ENCODE peak calls at places on chromosomes 7 and 10, in five cellular contexts. P, K, W, F and H are unnamed samples.

GRCh38 chr10:114631678-114632417 is 26.2 kb downstream of the ABLIM1 start:
- DNase-seq in P (peak), K (peak), W (no peak), F (peak), H (peak)

GRCh38 chr7:154427527-154427926 is 375.3 kb downstream of the DPP6 start:
- DNase-seq in P (no peak), K (no peak), W (no peak), F (no peak), H (no peak)

GRCh38 chr7:123023126-123023525 is 27.6 kb upstream of the TAS2R16 start:
- DNase-seq in P (no peak), K (no peak), W (no peak), F (no peak), H (no peak)

GRCh38 chr7:125644113-125644512 is 714.5 kb upstream of the POT1 start:
- DNase-seq in P (no peak), K (no peak), W (no peak), F (peak), H (no peak)

GRCh38 chr7:1322240-1323110 is 89.8 kb downstream of the UNCX start:
- DNase-seq in P (no peak), K (peak), W (no peak), F (no peak), H (no peak)

GRCh38 chr10:88097092-88097894 is 233.9 kb downstream of the PTEN start:
- DNase-seq in P (no peak), K (no peak), W (peak), F (no peak), H (no peak)

GRCh38 chr10:74272288-74272687 is 121.3 kb downstream of the ADK start:
- DNase-seq in P (no peak), K (no peak), W (no peak), F (no peak), H (no peak)

GRCh38 chr10:112584276-112584675 is 137.3 kb downstream of the VTI1A start:
- DNase-seq in P (no peak), K (no peak), W (no peak), F (no peak), H (no peak)

GRCh38 chr10:93481213-93481930 is 762 bp downstream of the MYOF start:
- DNase-seq in P (no peak), K (no peak), W (peak), F (no peak), H (no peak)

GRCh38 chr10:112899396-112900065 is 50.5 kb upstream of the TCF7L2 start:
- DNase-seq in P (no peak), K (no peak), W (no peak), F (no peak), H (peak)

GRCh38 chr7:20350996-20351692 is 20.4 kb downstream of the ITGB8 start:
- DNase-seq in P (no peak), K (no peak), W (no peak), F (peak), H (no peak)

GRCh38 chr7:139598642-139599041 is 75.2 kb downstream of the CLEC2L start:
- DNase-seq in P (no peak), K (no peak), W (peak), F (no peak), H (peak)